ENCODE peak calls at places on chromosomes 6 and 20, in nine cellular contexts. F is PC-9; M is stimulated activated CD8-positive, alpha-beta memory T cell treated with anti-CD3 and anti-CD28 coated beads, Interleukin-4, amount 100 ng/mL, for 1 hour; U is coronary artery; O is tibial nerve; C is HT-29; R is NCI-H2227 treated with DMSO at 0.1 percent for 48 hours; N is DMS153; Z is H54. I is an unnamed sample.
A peak's percentile ranks its signal among the peaks of the same experiment; 100 is the strongest.

GRCh38 chr6:40440083-40440482 is 147.1 kb downstream of the LRFN2 start:
- DNase-seq in F (no peak), M (no peak), U (no peak), O (no peak), C (no peak), R (no peak), N (peak; percentile 66), Z (no peak), I (no peak)

GRCh38 chr20:32191873-32192272 is 15.7 kb downstream of the PLAGL2 start:
- DNase-seq in F (no peak), M (no peak), U (no peak), O (no peak), C (no peak), R (no peak), N (no peak), Z (no peak), I (no peak)

GRCh38 chr20:18360601-18361000 is 72.3 kb downstream of the ZNF133 start:
- DNase-seq in F (peak; percentile 21), M (no peak), U (no peak), O (no peak), C (no peak), R (no peak), N (no peak), Z (no peak), I (no peak)

GRCh38 chr6:106547961-106548453 is 81.3 kb downstream of the RTN4IP1 start:
- DNase-seq in F (peak; percentile 55), M (no peak), U (no peak), O (no peak), C (no peak), R (no peak), N (no peak), Z (no peak), I (no peak)

GRCh38 chr6:24930386-24930785 is 5.4 kb downstream of the RIPOR2 start:
- DNase-seq in F (no peak), M (no peak), U (no peak), O (no peak), C (no peak), R (no peak), N (no peak), Z (no peak), I (no peak)

GRCh38 chr6:116221067-116221466 is 32.8 kb downstream of the TSPYL4 start:
- DNase-seq in F (no peak), M (no peak), U (no peak), O (no peak), C (no peak), R (no peak), N (no peak), Z (no peak), I (no peak)

GRCh38 chr6:166612471-166612881 is 14.6 kb downstream of the RPS6KA2 start:
- DNase-seq in F (no peak), M (no peak), U (no peak), O (no peak), C (no peak), R (no peak), N (no peak), Z (no peak), I (no peak)

GRCh38 chr6:65259080-65259479 is 447.9 kb downstream of the EYS start:
- DNase-seq in F (no peak), M (no peak), U (no peak), O (no peak), C (peak; percentile 44), R (no peak), N (no peak), Z (peak; percentile 3), I (no peak)

GRCh38 chr6:84773431-84774173 is 9.2 kb upstream of the TBX18 start:
- DNase-seq in F (no peak), M (no peak), U (peak; percentile 87), O (peak; percentile 21), C (no peak), R (peak; percentile 71), N (no peak), Z (no peak), I (no peak)

GRCh38 chr6:40912158-40912946 is 126.7 kb downstream of the UNC5CL start:
- DNase-seq in F (peak; percentile 18), M (no peak), U (no peak), O (no peak), C (peak; percentile 54), R (peak; percentile 14), N (peak; percentile 91), Z (no peak), I (no peak)

GRCh38 chr6:145836170-145836569 is 21.6 kb upstream of the FBXO30 start:
- DNase-seq in F (no peak), M (no peak), U (no peak), O (no peak), C (no peak), R (no peak), N (no peak), Z (no peak), I (no peak)

GRCh38 chr20:41185013-41185757 is 47.8 kb downstream of the PLCG1 start:
- DNase-seq in F (no peak), M (no peak), U (peak; percentile 62), O (peak; percentile 5), C (no peak), R (no peak), N (no peak), Z (no peak), I (no peak)

GRCh38 chr6:11370191-11371018 is 137.9 kb upstream of the NEDD9 start:
- DNase-seq in F (no peak), M (no peak), U (no peak), O (no peak), C (no peak), R (no peak), N (no peak), Z (no peak), I (no peak)

GRCh38 chr6:121794630-121795029 is 359.2 kb downstream of the GJA1 start:
- DNase-seq in F (no peak), M (no peak), U (no peak), O (no peak), C (no peak), R (no peak), N (no peak), Z (peak; percentile 23), I (peak; percentile 60)

GRCh38 chr20:46512943-46513844 is at the start of gene ZNF334:
- DNase-seq in F (peak; percentile 28), M (no peak), U (no peak), O (peak; percentile 33), C (peak; percentile 83), R (peak; percentile 90), N (peak; percentile 49), Z (no peak), I (no peak)

GRCh38 chr20:63568170-63568981 is 5.7 kb downstream of the HELZ2 start:
- DNase-seq in F (no peak), M (no peak), U (no peak), O (no peak), C (no peak), R (no peak), N (no peak), Z (no peak), I (no peak)

GRCh38 chr20:2520617-2521016 is 11.9 kb upstream of the ZNF343 start:
- DNase-seq in F (no peak), M (no peak), U (no peak), O (no peak), C (no peak), R (no peak), N (no peak), Z (no peak), I (no peak)

GRCh38 chr20:63255911-63256704 is 1.8 kb upstream of the NKAIN4 start:
- DNase-seq in F (no peak), M (no peak), U (no peak), O (no peak), C (no peak), R (no peak), N (no peak), Z (no peak), I (no peak)

GRCh38 chr6:73339340-73339739 is 14.7 kb downstream of the DPPA5 start:
- DNase-seq in F (peak; percentile 8), M (no peak), U (no peak), O (no peak), C (no peak), R (no peak), N (no peak), Z (peak; percentile 65), I (no peak)

GRCh38 chr6:146915671-146916127 is 288.5 kb upstream of the STXBP5 start:
- DNase-seq in F (no peak), M (no peak), U (no peak), O (no peak), C (no peak), R (no peak), N (no peak), Z (no peak), I (no peak)

GRCh38 chr20:54112221-54112884 is 42.0 kb upstream of the BCAS1 start:
- DNase-seq in F (no peak), M (no peak), U (peak; percentile 46), O (no peak), C (no peak), R (no peak), N (no peak), Z (no peak), I (no peak)

GRCh38 chr20:57332105-57333089 is 2.8 kb downstream of the SPO11 start:
- DNase-seq in F (no peak), M (no peak), U (no peak), O (no peak), C (peak; percentile 59), R (no peak), N (no peak), Z (no peak), I (no peak)

GRCh38 chr6:100175814-100176275 is 181.8 kb upstream of the MCHR2 start:
- DNase-seq in F (peak; percentile 17), M (no peak), U (no peak), O (no peak), C (peak; percentile 3), R (no peak), N (no peak), Z (no peak), I (no peak)

GRCh38 chr6:108168980-108169800 is 3.4 kb downstream of the NR2E1 start:
- DNase-seq in F (no peak), M (no peak), U (no peak), O (no peak), C (no peak), R (peak; percentile 25), N (no peak), Z (no peak), I (no peak)

GRCh38 chr6:90103056-90103793 is 193.4 kb downstream of the BACH2 start:
- DNase-seq in F (no peak), M (no peak), U (no peak), O (no peak), C (peak; percentile 4), R (no peak), N (peak; percentile 69), Z (no peak), I (no peak)

GRCh38 chr6:11218827-11219826 is 13.3 kb downstream of the NEDD9 start:
- DNase-seq in F (no peak), M (no peak), U (no peak), O (peak; percentile 53), C (peak; percentile 88), R (no peak), N (no peak), Z (no peak), I (no peak)

GRCh38 chr6:165886169-165886568 is 223.1 kb upstream of the PDE10A start:
- DNase-seq in F (no peak), M (no peak), U (peak; percentile 53), O (no peak), C (no peak), R (no peak), N (no peak), Z (no peak), I (no peak)

GRCh38 chr6:123402052-123402451 is 234.7 kb downstream of the TRDN start:
- DNase-seq in F (no peak), M (no peak), U (no peak), O (no peak), C (no peak), R (no peak), N (no peak), Z (no peak), I (no peak)

GRCh38 chr20:3846378-3846739 is 275 bp upstream of the MAVS start:
- DNase-seq in F (no peak), M (no peak), U (no peak), O (no peak), C (no peak), R (no peak), N (no peak), Z (no peak), I (no peak)

GRCh38 chr6:142326539-142326938 is 24.7 kb downstream of the ADGRG6 start:
- DNase-seq in F (no peak), M (no peak), U (no peak), O (no peak), C (no peak), R (no peak), N (no peak), Z (no peak), I (no peak)

GRCh38 chr6:125357515-125358256 is 55.9 kb upstream of the HDDC2 start:
- DNase-seq in F (no peak), M (no peak), U (no peak), O (no peak), C (no peak), R (peak; percentile 1), N (no peak), Z (no peak), I (no peak)